ENCODE peak calls at places on chromosomes 1 and 21, in seven cellular contexts. One of them, this sample, is unnamed.

GRCh38 chr1:206612129-206612876 is at the start of gene EIF2D:
- DNase-seq in Daoy: peak
- DNase-seq in stimulated activated CD4-positive, alpha-beta T cell treated with anti-CD3 and anti-CD28 coated beads, Interleukin-4, amount 100 ng/mL, for 1 hour: peak
- DNase-seq in stimulated activated CD8-positive, alpha-beta memory T cell treated with anti-CD3 and anti-CD28 coated beads, Interleukin-2, amount 100 ng/mL, for 48 hours: peak
- DNase-seq in stimulated activated naive CD8-positive, alpha-beta T cell treated with anti-CD3 and anti-CD28 coated beads, Interleukin-15, amount 100 ng/mL, for 72 hours: peak
- DNase-seq in activated naive CD4-positive, alpha-beta T cell: peak
- DNase-seq in HT-29: peak
- DNase-seq in this sample: peak

GRCh38 chr21:37060296-37060695 is 12.6 kb downstream of the PIGP start:
- DNase-seq in Daoy: peak
- DNase-seq in stimulated activated CD4-positive, alpha-beta T cell treated with anti-CD3 and anti-CD28 coated beads, Interleukin-4, amount 100 ng/mL, for 1 hour: no peak
- DNase-seq in stimulated activated CD8-positive, alpha-beta memory T cell treated with anti-CD3 and anti-CD28 coated beads, Interleukin-2, amount 100 ng/mL, for 48 hours: no peak
- DNase-seq in stimulated activated naive CD8-positive, alpha-beta T cell treated with anti-CD3 and anti-CD28 coated beads, Interleukin-15, amount 100 ng/mL, for 72 hours: peak
- DNase-seq in activated naive CD4-positive, alpha-beta T cell: no peak
- DNase-seq in HT-29: peak
- DNase-seq in this sample: no peak

GRCh38 chr1:8903908-8904650 is 25.6 kb upstream of the ENO1 start:
- DNase-seq in Daoy: peak
- DNase-seq in stimulated activated CD4-positive, alpha-beta T cell treated with anti-CD3 and anti-CD28 coated beads, Interleukin-4, amount 100 ng/mL, for 1 hour: no peak
- DNase-seq in stimulated activated CD8-positive, alpha-beta memory T cell treated with anti-CD3 and anti-CD28 coated beads, Interleukin-2, amount 100 ng/mL, for 48 hours: no peak
- DNase-seq in stimulated activated naive CD8-positive, alpha-beta T cell treated with anti-CD3 and anti-CD28 coated beads, Interleukin-15, amount 100 ng/mL, for 72 hours: no peak
- DNase-seq in activated naive CD4-positive, alpha-beta T cell: no peak
- DNase-seq in HT-29: no peak
- DNase-seq in this sample: no peak

GRCh38 chr1:78176448-78176847 is 130.7 kb downstream of the GIPC2 start:
- DNase-seq in Daoy: peak
- DNase-seq in stimulated activated CD4-positive, alpha-beta T cell treated with anti-CD3 and anti-CD28 coated beads, Interleukin-4, amount 100 ng/mL, for 1 hour: no peak
- DNase-seq in stimulated activated CD8-positive, alpha-beta memory T cell treated with anti-CD3 and anti-CD28 coated beads, Interleukin-2, amount 100 ng/mL, for 48 hours: no peak
- DNase-seq in stimulated activated naive CD8-positive, alpha-beta T cell treated with anti-CD3 and anti-CD28 coated beads, Interleukin-15, amount 100 ng/mL, for 72 hours: no peak
- DNase-seq in activated naive CD4-positive, alpha-beta T cell: no peak
- DNase-seq in HT-29: peak
- DNase-seq in this sample: no peak

GRCh38 chr1:231751624-231751897 is 125.0 kb downstream of the DISC1 start:
- DNase-seq in Daoy: no peak
- DNase-seq in stimulated activated CD4-positive, alpha-beta T cell treated with anti-CD3 and anti-CD28 coated beads, Interleukin-4, amount 100 ng/mL, for 1 hour: no peak
- DNase-seq in stimulated activated CD8-positive, alpha-beta memory T cell treated with anti-CD3 and anti-CD28 coated beads, Interleukin-2, amount 100 ng/mL, for 48 hours: no peak
- DNase-seq in stimulated activated naive CD8-positive, alpha-beta T cell treated with anti-CD3 and anti-CD28 coated beads, Interleukin-15, amount 100 ng/mL, for 72 hours: no peak
- DNase-seq in activated naive CD4-positive, alpha-beta T cell: no peak
- DNase-seq in HT-29: no peak
- DNase-seq in this sample: no peak

GRCh38 chr21:27300770-27301169 is 333.9 kb upstream of the ADAMTS5 start:
- DNase-seq in Daoy: no peak
- DNase-seq in stimulated activated CD4-positive, alpha-beta T cell treated with anti-CD3 and anti-CD28 coated beads, Interleukin-4, amount 100 ng/mL, for 1 hour: no peak
- DNase-seq in stimulated activated CD8-positive, alpha-beta memory T cell treated with anti-CD3 and anti-CD28 coated beads, Interleukin-2, amount 100 ng/mL, for 48 hours: no peak
- DNase-seq in stimulated activated naive CD8-positive, alpha-beta T cell treated with anti-CD3 and anti-CD28 coated beads, Interleukin-15, amount 100 ng/mL, for 72 hours: no peak
- DNase-seq in activated naive CD4-positive, alpha-beta T cell: no peak
- DNase-seq in HT-29: no peak
- DNase-seq in this sample: no peak

GRCh38 chr1:177440821-177441220 is 270.1 kb downstream of the BRINP2 start:
- DNase-seq in Daoy: no peak
- DNase-seq in stimulated activated CD4-positive, alpha-beta T cell treated with anti-CD3 and anti-CD28 coated beads, Interleukin-4, amount 100 ng/mL, for 1 hour: no peak
- DNase-seq in stimulated activated CD8-positive, alpha-beta memory T cell treated with anti-CD3 and anti-CD28 coated beads, Interleukin-2, amount 100 ng/mL, for 48 hours: no peak
- DNase-seq in stimulated activated naive CD8-positive, alpha-beta T cell treated with anti-CD3 and anti-CD28 coated beads, Interleukin-15, amount 100 ng/mL, for 72 hours: no peak
- DNase-seq in activated naive CD4-positive, alpha-beta T cell: no peak
- DNase-seq in HT-29: no peak
- DNase-seq in this sample: no peak

GRCh38 chr1:165356876-165357275 is 361 bp upstream of the LMX1A start:
- DNase-seq in Daoy: no peak
- DNase-seq in stimulated activated CD4-positive, alpha-beta T cell treated with anti-CD3 and anti-CD28 coated beads, Interleukin-4, amount 100 ng/mL, for 1 hour: no peak
- DNase-seq in stimulated activated CD8-positive, alpha-beta memory T cell treated with anti-CD3 and anti-CD28 coated beads, Interleukin-2, amount 100 ng/mL, for 48 hours: no peak
- DNase-seq in stimulated activated naive CD8-positive, alpha-beta T cell treated with anti-CD3 and anti-CD28 coated beads, Interleukin-15, amount 100 ng/mL, for 72 hours: no peak
- DNase-seq in activated naive CD4-positive, alpha-beta T cell: no peak
- DNase-seq in HT-29: no peak
- DNase-seq in this sample: peak

GRCh38 chr1:229272164-229273158 is 1.6 kb downstream of the RAB4A start:
- DNase-seq in Daoy: no peak
- DNase-seq in stimulated activated CD4-positive, alpha-beta T cell treated with anti-CD3 and anti-CD28 coated beads, Interleukin-4, amount 100 ng/mL, for 1 hour: no peak
- DNase-seq in stimulated activated CD8-positive, alpha-beta memory T cell treated with anti-CD3 and anti-CD28 coated beads, Interleukin-2, amount 100 ng/mL, for 48 hours: no peak
- DNase-seq in stimulated activated naive CD8-positive, alpha-beta T cell treated with anti-CD3 and anti-CD28 coated beads, Interleukin-15, amount 100 ng/mL, for 72 hours: no peak
- DNase-seq in activated naive CD4-positive, alpha-beta T cell: no peak
- DNase-seq in HT-29: peak
- DNase-seq in this sample: no peak

GRCh38 chr1:36083635-36084501 is at the start of gene TEKT2:
- DNase-seq in Daoy: peak
- DNase-seq in stimulated activated CD4-positive, alpha-beta T cell treated with anti-CD3 and anti-CD28 coated beads, Interleukin-4, amount 100 ng/mL, for 1 hour: no peak
- DNase-seq in stimulated activated CD8-positive, alpha-beta memory T cell treated with anti-CD3 and anti-CD28 coated beads, Interleukin-2, amount 100 ng/mL, for 48 hours: no peak
- DNase-seq in stimulated activated naive CD8-positive, alpha-beta T cell treated with anti-CD3 and anti-CD28 coated beads, Interleukin-15, amount 100 ng/mL, for 72 hours: no peak
- DNase-seq in activated naive CD4-positive, alpha-beta T cell: no peak
- DNase-seq in HT-29: no peak
- DNase-seq in this sample: peak